ENCODE peak calls at places on chromosome 3, in seven cellular contexts. N, H, C, B, X, K and T are unnamed samples.

GRCh38 chr3:16665282-16665741 is 60.1 kb upstream of the DAZL start:
- DNase-seq in C (no peak), N (peak), K (no peak), H (no peak), B (no peak), X (no peak), T (no peak)

GRCh38 chr3:119033393-119034255 is 1.0 kb downstream of the IGSF11 start:
- DNase-seq in N (no peak), X (no peak), H (no peak), C (no peak), K (no peak), B (no peak), T (no peak)

GRCh38 chr3:12299026-12299425 is 10.2 kb downstream of the PPARG start:
- DNase-seq in B (no peak), N (no peak), C (no peak), H (no peak), K (no peak), X (no peak), T (no peak)

GRCh38 chr3:112770026-112770626 is 76.5 kb downstream of the CD200R1L start:
- DNase-seq in K (no peak), N (peak), H (no peak), C (no peak), X (no peak), B (peak), T (no peak)

GRCh38 chr3:141972394-141972793 is 96.0 kb downstream of the ATP1B3 start:
- DNase-seq in X (no peak), K (no peak), N (no peak), C (no peak), H (peak), B (peak), T (no peak)

GRCh38 chr3:169232863-169233262 is 430.6 kb downstream of the MECOM start:
- DNase-seq in N (no peak), K (no peak), C (no peak), X (no peak), H (no peak), B (peak), T (no peak)

GRCh38 chr3:187971629-187972028 is 182.3 kb upstream of the LPP start:
- DNase-seq in K (no peak), B (no peak), X (no peak), C (no peak), N (no peak), H (no peak), T (no peak)

GRCh38 chr3:143978263-143978631 is 6.6 kb downstream of the DIPK2A start:
- DNase-seq in C (no peak), N (no peak), K (no peak), H (no peak), X (no peak), B (no peak), T (no peak)

GRCh38 chr3:101279162-101279561 is 41.2 kb downstream of the IMPG2 start:
- DNase-seq in K (no peak), H (no peak), N (no peak), X (no peak), C (no peak), B (peak), T (peak)